ENCODE peak calls at places on chromosomes 13 and 19, in six cellular contexts. R is dermis microvascular lymphatic vessel endothelial cell, X is skeletal muscle cell, E is substantia nigra, S is EL, B is breast epithelium. W is an unnamed sample.

GRCh38 chr19:49809155-49809986 is 3.7 kb downstream of the FUZ start:
- DNase-seq in R (no peak), X (no peak), E (peak; percentile 42), S (peak; percentile 37), B (peak; percentile 51), W (no peak)

GRCh38 chr13:47457631-47458030 is 543.4 kb downstream of the SUCLA2 start:
- DNase-seq in R (no peak), X (peak; percentile 65), E (no peak), S (peak; percentile 48), B (no peak), W (no peak)

GRCh38 chr13:71906438-71906837 is 39.4 kb upstream of the DACH1 start:
- DNase-seq in R (no peak), X (no peak), E (no peak), S (no peak), B (no peak), W (no peak)

GRCh38 chr13:94073006-94073744 is 406.3 kb downstream of the DCT start:
- DNase-seq in R (no peak), X (peak; percentile 78), E (no peak), S (peak; percentile 67), B (no peak), W (no peak)

GRCh38 chr13:50650936-50651638 is 192.4 kb downstream of the DLEU7 start:
- DNase-seq in R (peak; percentile 90), X (no peak), E (no peak), S (peak; percentile 13), B (no peak), W (no peak)

GRCh38 chr19:16325671-16326400 is 1.2 kb downstream of the KLF2 start:
- DNase-seq in R (peak; percentile 34), X (no peak), E (no peak), S (peak; percentile 47), B (no peak), W (no peak)

GRCh38 chr19:48203227-48203793 is 32.8 kb downstream of the ZSWIM9 start:
- DNase-seq in R (no peak), X (no peak), E (no peak), S (peak; percentile 13), B (no peak), W (peak; percentile 63)

GRCh38 chr13:28022848-28023518 is 34.5 kb upstream of the URAD start:
- DNase-seq in R (no peak), X (no peak), E (no peak), S (peak; percentile 33), B (no peak), W (no peak)

GRCh38 chr13:100980171-100980570 is 305.6 kb upstream of the TMTC4 start:
- DNase-seq in R (no peak), X (no peak), E (no peak), S (no peak), B (no peak), W (no peak)